ENCODE peak calls at places on chromosomes 3 and 15, in ten cellular contexts. M, V, E, N, B, P, S, K, L and C are unnamed samples.

GRCh38 chr3:115667175-115668065 is 44.1 kb downstream of the GAP43 start:
- DNase-seq in M (no peak), V (no peak), E (no peak), N (no peak), B (no peak), P (no peak), S (no peak), K (no peak), L (no peak), C (no peak)

GRCh38 chr3:179269152-179269707 is 18.3 kb upstream of the KCNMB3 start:
- DNase-seq in M (no peak), V (no peak), E (no peak), N (no peak), B (no peak), P (no peak), S (no peak), K (no peak), L (no peak), C (no peak)

GRCh38 chr3:143222981-143223380 is 103.4 kb downstream of the CHST2 start:
- DNase-seq in M (no peak), V (no peak), E (no peak), N (no peak), B (no peak), P (no peak), S (no peak), K (no peak), L (no peak), C (no peak)

GRCh38 chr3:106126016-106126525 is 257.3 kb upstream of the CBLB start:
- DNase-seq in M (no peak), V (no peak), E (no peak), N (no peak), B (no peak), P (no peak), S (no peak), K (no peak), L (no peak), C (no peak)

GRCh38 chr15:89200182-89200581 is 21.2 kb downstream of the RLBP1 start:
- DNase-seq in M (no peak), V (no peak), E (no peak), N (no peak), B (no peak), P (no peak), S (no peak), K (no peak), L (no peak), C (no peak)

GRCh38 chr15:77059761-77060345 is 11.1 kb downstream of the TSPAN3 start:
- DNase-seq in M (no peak), V (no peak), E (no peak), N (no peak), B (no peak), P (no peak), S (no peak), K (no peak), L (no peak), C (no peak)

GRCh38 chr15:92797168-92798052 is 102.7 kb upstream of the CHD2 start:
- DNase-seq in M (peak), V (peak), E (no peak), N (peak), B (no peak), P (peak), S (peak), K (peak), L (peak), C (peak)

GRCh38 chr3:135125171-135125801 is 330.2 kb downstream of the EPHB1 start:
- DNase-seq in M (no peak), V (peak), E (no peak), N (peak), B (no peak), P (no peak), S (peak), K (no peak), L (no peak), C (peak)

GRCh38 chr15:60478633-60479360 is at the start of gene ICE2:
- DNase-seq in M (peak), V (peak), E (peak), N (peak), B (peak), P (peak), S (peak), K (peak), L (peak), C (peak)

GRCh38 chr3:157438371-157438735 is 1.7 kb downstream of the PTX3 start:
- DNase-seq in M (no peak), V (no peak), E (no peak), N (no peak), B (no peak), P (no peak), S (no peak), K (no peak), L (no peak), C (no peak)

GRCh38 chr3:141544697-141545096 is 57.9 kb downstream of the RASA2 start:
- DNase-seq in M (no peak), V (no peak), E (no peak), N (peak), B (no peak), P (no peak), S (peak), K (no peak), L (no peak), C (no peak)

GRCh38 chr15:61871926-61872522 is 188.2 kb downstream of the VPS13C start:
- DNase-seq in M (no peak), V (no peak), E (no peak), N (no peak), B (no peak), P (peak), S (peak), K (no peak), L (no peak), C (peak)

GRCh38 chr3:170410428-170411029 is 8.1 kb upstream of the CLDN11 start:
- DNase-seq in M (no peak), V (no peak), E (no peak), N (no peak), B (no peak), P (no peak), S (peak), K (no peak), L (no peak), C (peak)

GRCh38 chr3:1987983-1988382 is 110.7 kb upstream of the CNTN4 start:
- DNase-seq in M (no peak), V (no peak), E (no peak), N (no peak), B (no peak), P (peak), S (no peak), K (no peak), L (no peak), C (peak)

GRCh38 chr3:114111060-114111790 is 54.7 kb downstream of the QTRT2 start:
- DNase-seq in M (no peak), V (no peak), E (no peak), N (no peak), B (no peak), P (no peak), S (no peak), K (no peak), L (no peak), C (no peak)

GRCh38 chr3:185308126-185308754 is 54.4 kb upstream of the EHHADH start:
- DNase-seq in M (peak), V (peak), E (peak), N (peak), B (peak), P (peak), S (peak), K (peak), L (peak), C (peak)

GRCh38 chr3:72892081-72892763 is 4.4 kb downstream of the GXYLT2 start:
- DNase-seq in M (no peak), V (peak), E (no peak), N (no peak), B (no peak), P (peak), S (no peak), K (no peak), L (no peak), C (peak)

GRCh38 chr3:105166893-105167292 is 199.8 kb upstream of the ALCAM start:
- DNase-seq in M (no peak), V (peak), E (no peak), N (no peak), B (no peak), P (no peak), S (no peak), K (no peak), L (no peak), C (no peak)

GRCh38 chr3:194023501-194024280 is 112.3 kb upstream of the HES1 start:
- DNase-seq in M (no peak), V (no peak), E (no peak), N (no peak), B (no peak), P (no peak), S (no peak), K (no peak), L (no peak), C (no peak)

GRCh38 chr3:177483182-177483967 is 286.1 kb upstream of the TBL1XR1 start:
- DNase-seq in M (no peak), V (no peak), E (no peak), N (no peak), B (no peak), P (no peak), S (no peak), K (no peak), L (no peak), C (peak)

GRCh38 chr3:128263946-128264345 is 110.7 kb downstream of the EEFSEC start:
- DNase-seq in M (no peak), V (no peak), E (no peak), N (no peak), B (no peak), P (no peak), S (no peak), K (no peak), L (no peak), C (no peak)

GRCh38 chr3:178966299-178967183 is 105.1 kb downstream of the ZMAT3 start:
- DNase-seq in M (no peak), V (peak), E (no peak), N (no peak), B (no peak), P (peak), S (peak), K (no peak), L (no peak), C (peak)

GRCh38 chr3:14598143-14598569 is 53.4 kb upstream of the CCDC174 start:
- DNase-seq in M (peak), V (peak), E (no peak), N (peak), B (peak), P (no peak), S (peak), K (peak), L (no peak), C (peak)

GRCh38 chr3:134311265-134311664 is 60.6 kb upstream of the RYK start:
- DNase-seq in M (no peak), V (no peak), E (no peak), N (no peak), B (no peak), P (no peak), S (no peak), K (no peak), L (no peak), C (no peak)

GRCh38 chr3:194123735-194124134 is 12.2 kb upstream of the HES1 start:
- DNase-seq in M (no peak), V (no peak), E (no peak), N (no peak), B (no peak), P (no peak), S (peak), K (no peak), L (no peak), C (no peak)

GRCh38 chr15:94875550-94875949 is 644.2 kb downstream of the MCTP2 start:
- DNase-seq in M (no peak), V (no peak), E (no peak), N (no peak), B (no peak), P (no peak), S (no peak), K (no peak), L (no peak), C (no peak)

GRCh38 chr15:63439536-63440264 is 58.1 kb upstream of the CA12 start:
- DNase-seq in M (no peak), V (no peak), E (no peak), N (no peak), B (no peak), P (no peak), S (no peak), K (no peak), L (no peak), C (no peak)

GRCh38 chr3:161475905-161476304 is 20.7 kb upstream of the OTOL1 start:
- DNase-seq in M (no peak), V (peak), E (no peak), N (no peak), B (no peak), P (peak), S (peak), K (no peak), L (no peak), C (peak)

GRCh38 chr3:192879346-192880031 is 38.2 kb downstream of the MB21D2 start:
- DNase-seq in M (no peak), V (peak), E (no peak), N (no peak), B (no peak), P (no peak), S (peak), K (no peak), L (no peak), C (peak)

GRCh38 chr3:42013652-42014442 is 51.9 kb upstream of the ULK4 start:
- DNase-seq in M (peak), V (no peak), E (no peak), N (peak), B (no peak), P (peak), S (no peak), K (peak), L (peak), C (peak)

GRCh38 chr3:128942161-128942952 is 51.5 kb downstream of the CFAP92 start:
- DNase-seq in M (no peak), V (no peak), E (no peak), N (no peak), B (no peak), P (no peak), S (peak), K (no peak), L (no peak), C (no peak)

GRCh38 chr15:78315686-78316085 is 16.3 kb upstream of the SKIC8 start:
- DNase-seq in M (no peak), V (no peak), E (no peak), N (peak), B (no peak), P (no peak), S (no peak), K (no peak), L (no peak), C (peak)

GRCh38 chr3:178856804-178857203 is 214.8 kb downstream of the ZMAT3 start:
- DNase-seq in M (no peak), V (no peak), E (no peak), N (no peak), B (no peak), P (no peak), S (no peak), K (no peak), L (no peak), C (peak)

GRCh38 chr15:83515171-83515570 is 68.0 kb downstream of the SH3GL3 start:
- DNase-seq in M (no peak), V (no peak), E (no peak), N (no peak), B (no peak), P (no peak), S (no peak), K (no peak), L (no peak), C (no peak)